ENCODE peak calls at places on chromosomes 12 and 14, in six cellular contexts. R is fibroblast of the conjunctiva, Q is mesenchymal stem cell, N is fibroblast of the aortic adventitia, B is dermis microvascular lymphatic vessel endothelial cell, C is T-helper 9 cell. L is an unnamed sample.

GRCh38 chr12:68140576-68140975 is 19.0 kb downstream of the IFNG start:
- DNase-seq in Q (no peak), B (no peak), C (no peak), R (no peak), N (no peak), L (no peak)

GRCh38 chr12:76152161-76152807 is 67.8 kb upstream of the NAP1L1 start:
- DNase-seq in C (no peak), N (no peak), Q (no peak), B (no peak), R (no peak), L (no peak)

GRCh38 chr14:105476937-105477658 is 2.5 kb downstream of the CRIP2 start:
- DNase-seq in Q (no peak), C (no peak), N (no peak), R (no peak), B (no peak), L (no peak)

GRCh38 chr14:102768223-102769048 is 8.8 kb upstream of the TRAF3 start:
- DNase-seq in B (no peak), R (no peak), N (no peak), Q (no peak), C (no peak), L (no peak)

GRCh38 chr14:64800000-64800399 is 79.7 kb downstream of the SPTB start:
- DNase-seq in B (peak), Q (peak), C (no peak), R (peak), N (peak), L (no peak)

GRCh38 chr12:104656921-104657320 is 200.2 kb downstream of the CHST11 start:
- DNase-seq in R (peak), C (no peak), Q (peak), N (peak), B (no peak), L (no peak)

GRCh38 chr12:114863911-114864310 is 179.9 kb upstream of the TBX3 start:
- DNase-seq in C (no peak), R (no peak), N (no peak), B (no peak), Q (no peak), L (no peak)

GRCh38 chr14:91138511-91139359 is 24.9 kb downstream of the DGLUCY start:
- DNase-seq in Q (peak), C (peak), B (no peak), N (peak), R (no peak), L (no peak)

GRCh38 chr12:59403259-59403932 is 192.4 kb upstream of the SLC16A7 start:
- DNase-seq in N (peak), R (peak), C (no peak), B (peak), Q (peak), L (peak)

GRCh38 chr14:69048456-69048855 is 69.4 kb upstream of the ACTN1 start:
- DNase-seq in B (peak), R (no peak), Q (no peak), N (no peak), C (no peak), L (no peak)

GRCh38 chr12:97211421-97211820 is 251.2 kb upstream of the RMST start:
- DNase-seq in R (no peak), C (no peak), B (no peak), Q (no peak), N (no peak), L (no peak)

GRCh38 chr12:4630262-4630661 is 18.6 kb downstream of the AKAP3 start:
- DNase-seq in R (no peak), Q (no peak), B (no peak), N (no peak), C (no peak), L (no peak)

GRCh38 chr12:121260091-121260490 is 36.4 kb downstream of the CAMKK2 start:
- DNase-seq in Q (no peak), N (no peak), C (no peak), R (no peak), B (no peak), L (no peak)

GRCh38 chr12:112380663-112381420 is 1.4 kb downstream of the HECTD4 start:
- DNase-seq in B (no peak), C (no peak), Q (peak), N (no peak), R (no peak), L (no peak)

GRCh38 chr12:82357340-82357739 is 847 bp downstream of the CCDC59 start:
- DNase-seq in B (no peak), Q (peak), N (no peak), C (no peak), R (no peak), L (no peak)

GRCh38 chr12:102504280-102504679 is 23.9 kb upstream of the IGF1 start:
- DNase-seq in N (no peak), R (no peak), Q (no peak), B (no peak), C (no peak), L (no peak)

GRCh38 chr12:49703647-49704137 is 3.5 kb downstream of the FMNL3 start:
- DNase-seq in R (no peak), C (no peak), B (no peak), N (peak), Q (peak), L (peak)